ENCODE peak calls at places on chromosomes 16 and 17, in ten cellular contexts. W, H, K, M, N, E, V, U, Q and G are unnamed samples.
A peak's percentile ranks its signal among the peaks of the same experiment; 100 is the strongest.

GRCh38 chr17:61362852-61363600 is 36.6 kb upstream of the TBX2 start:
- DNase-seq in W (no peak), H (no peak), K (no peak), M (no peak), N (no peak), E (no peak), V (no peak), U (no peak), Q (no peak), G (no peak)

GRCh38 chr16:17475104-17475503 is 4.3 kb upstream of the XYLT1 start:
- DNase-seq in W (peak; percentile 28), H (no peak), K (no peak), M (no peak), N (no peak), E (no peak), V (no peak), U (no peak), Q (peak; percentile 7), G (no peak)

GRCh38 chr17:44176257-44176656 is 5.8 kb downstream of the ASB16 start:
- DNase-seq in W (no peak), H (no peak), K (no peak), M (no peak), N (no peak), E (no peak), V (no peak), U (no peak), Q (no peak), G (no peak)

GRCh38 chr16:27437946-27438345 is 36.0 kb downstream of the IL21R start:
- DNase-seq in W (no peak), H (no peak), K (no peak), M (no peak), N (no peak), E (peak; percentile 3), V (peak; percentile 13), U (no peak), Q (peak; percentile 16), G (peak; percentile 30)

GRCh38 chr17:50634123-50634914 is at the start of gene ABCC3:
- DNase-seq in W (no peak), H (no peak), K (peak; percentile 80), M (peak; percentile 30), N (peak; percentile 83), E (peak; percentile 90), V (no peak), U (peak; percentile 68), Q (peak; percentile 83), G (no peak)

GRCh38 chr16:24900230-24900629 is 54.5 kb downstream of the SLC5A11 start:
- DNase-seq in W (no peak), H (no peak), K (no peak), M (no peak), N (no peak), E (no peak), V (peak; percentile 64), U (no peak), Q (no peak), G (peak; percentile 4)

GRCh38 chr16:2819179-2819938 is 2.3 kb downstream of the PRSS21 start:
- DNase-seq in W (no peak), H (no peak), K (no peak), M (no peak), N (no peak), E (no peak), V (peak; percentile 29), U (no peak), Q (peak; percentile 24), G (peak; percentile 39)

GRCh38 chr17:64130559-64131001 is 636 bp upstream of the ERN1 start:
- DNase-seq in W (peak; percentile 75), H (peak; percentile 13), K (no peak), M (no peak), N (peak; percentile 29), E (no peak), V (no peak), U (no peak), Q (peak; percentile 80), G (peak; percentile 78)

GRCh38 chr16:19284207-19284606 is 1.3 kb upstream of the CLEC19A start:
- DNase-seq in W (no peak), H (no peak), K (no peak), M (no peak), N (peak; percentile 92), E (no peak), V (no peak), U (peak; percentile 73), Q (no peak), G (no peak)

GRCh38 chr17:44988256-44988942 is 20.3 kb upstream of the C1QL1 start:
- DNase-seq in W (no peak), H (no peak), K (no peak), M (no peak), N (no peak), E (no peak), V (no peak), U (no peak), Q (no peak), G (no peak)

GRCh38 chr17:79875511-79875910 is 36.3 kb upstream of the CBX4 start:
- DNase-seq in W (no peak), H (no peak), K (no peak), M (no peak), N (no peak), E (no peak), V (no peak), U (no peak), Q (no peak), G (no peak)

GRCh38 chr16:57304169-57305061 is 19.9 kb upstream of the PLLP start:
- DNase-seq in W (peak; percentile 79), H (peak; percentile 45), K (peak; percentile 88), M (no peak), N (peak; percentile 77), E (no peak), V (no peak), U (no peak), Q (peak; percentile 92), G (peak; percentile 70)

GRCh38 chr16:81445143-81445922 is 725 bp downstream of the CMIP start:
- DNase-seq in W (no peak), H (no peak), K (peak; percentile 74), M (no peak), N (peak; percentile 60), E (peak; percentile 78), V (peak; percentile 77), U (peak; percentile 42), Q (no peak), G (peak; percentile 78)

GRCh38 chr16:89922884-89923639 is at the start of gene TUBB3:
- DNase-seq in W (no peak), H (no peak), K (peak; percentile 93), M (peak; percentile 80), N (peak; percentile 44), E (peak; percentile 97), V (peak; percentile 93), U (peak; percentile 95), Q (peak; percentile 68), G (no peak)

GRCh38 chr16:85286970-85287814 is 174.9 kb upstream of the CIBAR2 start:
- DNase-seq in W (peak; percentile 77), H (peak; percentile 28), K (no peak), M (peak; percentile 52), N (no peak), E (peak; percentile 93), V (no peak), U (no peak), Q (peak; percentile 83), G (peak; percentile 75)

GRCh38 chr17:71902931-71903506 is 217.8 kb upstream of the SOX9 start:
- DNase-seq in W (no peak), H (no peak), K (no peak), M (no peak), N (no peak), E (no peak), V (no peak), U (peak; percentile 5), Q (no peak), G (no peak)

GRCh38 chr17:18253947-18254821 is 4.4 kb downstream of the FLII start:
- DNase-seq in W (no peak), H (no peak), K (no peak), M (no peak), N (no peak), E (no peak), V (no peak), U (no peak), Q (no peak), G (no peak)

GRCh38 chr17:6286239-6286638 is 148.7 kb downstream of the AIPL1 start:
- DNase-seq in W (no peak), H (no peak), K (no peak), M (no peak), N (no peak), E (no peak), V (peak; percentile 84), U (no peak), Q (no peak), G (no peak)

GRCh38 chr17:41555105-41555887 is 16.6 kb downstream of the KRT9 start:
- DNase-seq in W (no peak), H (no peak), K (no peak), M (no peak), N (no peak), E (no peak), V (peak; percentile 46), U (no peak), Q (no peak), G (no peak)
- H3K27ac ChIP-seq in W (no peak overlapping the region), H (no peak overlapping the region), K (no peak overlapping the region), M (no peak overlapping the region), N (no peak overlapping the region), E (no peak overlapping the region), V (no peak overlapping the region), U (no peak overlapping the region), Q (no peak overlapping the region), G (no peak overlapping the region)

GRCh38 chr16:87728026-87728425 is 37.8 kb downstream of the KLHDC4 start:
- DNase-seq in W (no peak), H (no peak), K (no peak), M (no peak), N (no peak), E (no peak), V (no peak), U (no peak), Q (no peak), G (no peak)
- H3K27ac ChIP-seq in W (no peak overlapping the region), H (no peak overlapping the region), K (no peak overlapping the region), M (no peak overlapping the region), N (no peak overlapping the region), E (no peak overlapping the region), V (no peak overlapping the region), U (peak overlapping the region; percentile 24), Q (no peak overlapping the region), G (no peak overlapping the region)

DNA sequence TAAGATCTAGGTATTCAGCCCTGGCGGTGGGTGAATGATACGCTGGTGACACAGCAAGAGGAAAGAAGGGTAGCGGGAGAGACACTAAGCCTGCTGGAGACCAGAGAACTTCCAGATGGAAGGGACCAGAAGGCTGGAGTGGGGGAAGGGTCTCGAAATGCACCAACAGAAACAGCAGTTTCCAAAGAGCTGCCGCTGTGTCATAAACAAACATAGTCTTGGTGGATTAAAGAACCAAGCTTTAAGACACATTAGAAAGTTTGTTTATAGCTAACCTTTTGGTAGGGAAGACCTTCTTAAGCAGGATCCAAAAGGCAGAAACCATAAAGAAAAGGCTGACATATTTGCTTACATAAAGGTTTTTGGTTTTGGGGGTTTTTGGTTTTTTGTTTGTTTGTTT is 20.9 kb downstream of the TRPV3 start:
- DNase-seq in W (no peak), H (no peak), K (no peak), M (no peak), N (no peak), E (no peak), V (no peak), U (no peak), Q (no peak), G (no peak)
- H3K27ac ChIP-seq in W (no peak overlapping the region), H (no peak overlapping the region), K (no peak overlapping the region), M (no peak overlapping the region), N (no peak overlapping the region), E (no peak overlapping the region), V (no peak overlapping the region), U (no peak overlapping the region), Q (no peak overlapping the region), G (no peak overlapping the region)

DNA sequence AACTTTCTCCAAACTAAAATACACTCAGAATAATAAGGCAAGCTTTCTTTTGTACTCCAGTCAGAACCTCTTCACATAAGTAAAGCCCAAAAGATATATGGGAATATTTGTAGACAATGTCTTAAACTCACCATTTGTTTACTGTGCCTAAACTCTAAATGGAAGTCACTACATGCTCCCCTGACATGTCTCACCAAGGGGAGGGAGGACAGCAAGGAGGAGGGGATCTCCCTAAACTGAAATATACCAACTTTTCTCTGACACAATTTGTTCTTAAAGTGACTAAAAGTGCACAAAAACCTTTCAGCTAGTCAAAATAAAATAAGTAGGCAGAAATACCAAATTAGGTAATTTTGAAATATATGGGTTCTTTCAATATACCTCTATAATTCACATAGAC is 38.5 kb downstream of the GRB7 start:
- DNase-seq in W (no peak), H (no peak), K (no peak), M (no peak), N (no peak), E (no peak), V (peak; percentile 6), U (no peak), Q (no peak), G (no peak)
- H3K27ac ChIP-seq in W (no peak overlapping the region), H (no peak overlapping the region), K (no peak overlapping the region), M (no peak overlapping the region), N (no peak overlapping the region), E (no peak overlapping the region), V (no peak overlapping the region), U (no peak overlapping the region), Q (no peak overlapping the region), G (no peak overlapping the region)